ENCODE peak calls at places on chromosomes 12 and 14, in four cellular contexts. One of them, this sample, is unnamed.

GRCh38 chr12:103966736-103967135 is 1.1 kb downstream of the TDG start:
- DNase-seq in IMR-90: no peak
- DNase-seq in prostate gland: no peak
- DNase-seq in pancreas: no peak
- DNase-seq in this sample: no peak

GRCh38 chr12:108845696-108846095 is 11.7 kb downstream of the SSH1 start:
- DNase-seq in pancreas: no peak
- DNase-seq in IMR-90: no peak
- DNase-seq in prostate gland: no peak
- DNase-seq in this sample: no peak

GRCh38 chr12:63294327-63294632 is 143.3 kb upstream of the AVPR1A start:
- DNase-seq in prostate gland: no peak
- DNase-seq in IMR-90: peak
- DNase-seq in pancreas: no peak
- DNase-seq in this sample: no peak

GRCh38 chr14:91927216-91927615 is 20.3 kb downstream of the FBLN5 start:
- DNase-seq in IMR-90: peak
- DNase-seq in pancreas: no peak
- DNase-seq in prostate gland: no peak
- DNase-seq in this sample: no peak

GRCh38 chr12:53180931-53181645 is 363 bp upstream of the CSAD start:
- DNase-seq in prostate gland: peak
- DNase-seq in pancreas: peak
- DNase-seq in IMR-90: peak
- DNase-seq in this sample: peak

GRCh38 chr12:112879191-112879705 is 27.5 kb upstream of the OAS1 start:
- DNase-seq in pancreas: no peak
- DNase-seq in IMR-90: no peak
- DNase-seq in prostate gland: no peak
- DNase-seq in this sample: no peak

GRCh38 chr12:27970981-27971489 is 1.5 kb downstream of the PTHLH start:
- DNase-seq in pancreas: no peak
- DNase-seq in prostate gland: no peak
- DNase-seq in IMR-90: no peak
- DNase-seq in this sample: peak

GRCh38 chr12:121892673-121893561 is 4.3 kb downstream of the PSMD9 start:
- DNase-seq in pancreas: no peak
- DNase-seq in IMR-90: peak
- DNase-seq in prostate gland: no peak
- DNase-seq in this sample: no peak

DNA sequence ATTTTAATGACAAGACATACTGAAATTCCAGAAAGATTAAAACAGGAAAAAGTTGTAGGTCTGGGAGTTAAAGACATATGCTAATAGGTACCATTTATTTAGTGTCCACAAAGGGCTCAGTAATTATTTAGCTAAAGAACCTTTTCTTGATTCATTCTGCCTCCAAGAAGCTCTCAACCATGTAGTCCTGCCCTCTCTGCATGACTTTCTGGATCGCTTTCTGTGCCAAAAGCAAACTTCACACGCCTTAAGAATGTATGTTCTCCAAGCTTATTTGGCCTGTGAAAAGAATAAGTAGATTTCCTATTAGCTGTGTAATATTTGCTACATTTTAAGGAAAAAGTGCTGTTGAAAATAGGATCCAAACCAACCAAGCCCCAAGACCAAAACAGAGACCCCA is 291.7 kb downstream of the C12orf75 start:
- DNase-seq in IMR-90: no peak
- DNase-seq in pancreas: no peak
- DNase-seq in prostate gland: no peak
- DNase-seq in this sample: no peak
- TF ChIP-seq CTCF in IMR-90: no peak
- TF ChIP-seq CTCF in pancreas: no peak
- TF ChIP-seq CTCF in prostate gland: no peak
- TF ChIP-seq CTCF in this sample: no peak

DNA sequence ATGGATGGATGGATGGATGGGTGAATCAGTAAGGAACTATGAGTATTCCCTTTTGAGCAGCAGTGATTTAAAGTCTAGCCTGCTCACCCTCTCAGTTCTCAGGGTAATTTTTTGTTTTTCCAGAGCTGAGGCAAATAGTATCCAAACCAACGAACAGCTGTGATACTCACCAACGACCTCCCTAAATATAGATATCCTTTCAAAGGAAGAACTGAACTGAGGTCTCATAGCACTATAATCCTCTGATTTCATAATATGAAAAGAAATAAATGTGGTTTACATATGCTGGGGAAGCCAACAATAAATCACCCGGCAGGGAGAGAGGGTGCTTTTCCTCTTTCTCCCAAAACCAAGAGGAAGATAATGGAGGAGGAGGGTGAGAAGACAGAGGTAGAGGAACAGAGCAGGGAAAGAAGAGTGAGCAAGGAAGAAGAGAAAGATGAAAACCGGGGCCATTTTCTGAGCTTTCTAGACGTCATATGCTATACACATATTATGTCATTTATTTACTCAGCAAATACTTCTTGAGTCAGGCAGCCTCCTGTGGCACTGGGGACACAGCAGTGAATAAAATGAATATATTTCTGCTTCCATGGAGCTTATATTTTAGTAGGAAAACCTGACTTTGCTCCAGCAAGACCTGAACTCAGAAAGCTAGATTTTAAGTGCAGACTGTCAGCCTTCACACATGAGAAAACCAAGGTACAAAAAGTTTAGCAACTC is 710.7 kb upstream of the TBX3 start:
- DNase-seq in prostate gland: no peak
- DNase-seq in pancreas: no peak
- DNase-seq in IMR-90: peak
- DNase-seq in this sample: no peak
- TF ChIP-seq CTCF in prostate gland: no peak
- TF ChIP-seq CTCF in pancreas: no peak
- TF ChIP-seq CTCF in IMR-90: no peak
- TF ChIP-seq CTCF in this sample: no peak

GRCh38 chr14:78022059-78022458 is 148.1 kb upstream of the NRXN3 start:
- DNase-seq in pancreas: no peak
- DNase-seq in IMR-90: peak
- DNase-seq in prostate gland: peak
- DNase-seq in this sample: peak
- TF ChIP-seq CTCF in pancreas: peak
- TF ChIP-seq CTCF in IMR-90: peak
- TF ChIP-seq CTCF in prostate gland: peak
- TF ChIP-seq CTCF in this sample: peak

GRCh38 chr12:68178184-68178583 is 18.6 kb upstream of the IFNG start:
- DNase-seq in IMR-90: no peak
- DNase-seq in pancreas: no peak
- DNase-seq in prostate gland: no peak
- DNase-seq in this sample: no peak

GRCh38 chr12:68178774-68179439 is 19.4 kb upstream of the IFNG start:
- DNase-seq in IMR-90: no peak
- DNase-seq in pancreas: no peak
- DNase-seq in prostate gland: no peak
- DNase-seq in this sample: no peak

GRCh38 chr12:68175566-68176033 is 16.1 kb upstream of the IFNG start:
- DNase-seq in pancreas: no peak
- DNase-seq in prostate gland: no peak
- DNase-seq in IMR-90: no peak
- DNase-seq in this sample: peak

GRCh38 chr12:68177562-68177961 is 18.0 kb upstream of the IFNG start:
- DNase-seq in pancreas: no peak
- DNase-seq in IMR-90: no peak
- DNase-seq in prostate gland: no peak
- DNase-seq in this sample: no peak

DNA sequence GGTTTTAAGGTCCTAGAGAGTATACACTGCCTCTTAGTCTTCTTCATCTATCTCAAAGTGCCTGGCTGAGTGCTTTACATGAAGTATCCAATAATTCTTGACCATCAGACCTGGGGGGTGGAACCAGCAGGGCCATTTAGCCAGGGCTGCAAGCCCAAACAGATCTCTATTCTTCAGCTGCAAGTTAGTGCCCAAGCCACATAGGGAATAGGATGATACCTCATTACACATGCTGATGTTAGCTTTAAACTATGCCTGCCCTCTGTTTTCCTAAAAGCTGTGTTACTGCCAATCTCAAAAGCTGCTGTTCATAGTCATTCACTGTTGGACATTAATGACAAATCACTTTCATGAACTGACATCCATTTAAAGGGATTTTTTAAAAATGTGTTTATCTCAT is 16.7 kb upstream of the IFNG start:
- DNase-seq in pancreas: no peak
- DNase-seq in IMR-90: no peak
- DNase-seq in prostate gland: no peak
- DNase-seq in this sample: no peak
- TF ChIP-seq CTCF in pancreas: no peak
- TF ChIP-seq CTCF in IMR-90: no peak
- TF ChIP-seq CTCF in prostate gland: no peak
- TF ChIP-seq CTCF in this sample: no peak

GRCh38 chr14:34498684-34499412 is 36.8 kb upstream of the SPTSSA start:
- DNase-seq in prostate gland: peak
- DNase-seq in IMR-90: peak
- DNase-seq in pancreas: no peak
- DNase-seq in this sample: peak
- TF ChIP-seq CTCF in prostate gland: peak
- TF ChIP-seq CTCF in IMR-90: peak
- TF ChIP-seq CTCF in pancreas: no peak
- TF ChIP-seq CTCF in this sample: peak

DNA sequence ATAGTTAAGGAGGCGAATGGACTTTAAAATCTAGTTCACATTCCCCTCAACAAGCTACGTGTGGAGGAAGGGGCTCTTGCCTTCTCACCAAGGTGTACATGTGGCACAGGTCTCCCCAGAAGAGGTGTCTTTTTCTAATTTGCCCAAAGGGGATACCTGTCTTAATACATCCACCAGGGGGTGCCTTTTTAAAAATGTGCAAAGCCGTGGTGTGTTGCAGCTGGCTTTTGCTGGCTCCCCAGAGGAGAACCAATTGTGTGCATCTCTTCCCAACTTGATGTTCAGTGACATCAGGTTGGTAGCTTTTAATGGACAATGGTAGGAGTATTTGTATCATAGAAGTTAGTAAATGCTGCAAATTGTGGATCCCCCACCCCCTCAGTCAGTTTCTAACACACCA is 33.8 kb downstream of the CREBL2 start:
- DNase-seq in pancreas: no peak
- DNase-seq in IMR-90: peak
- DNase-seq in prostate gland: no peak
- DNase-seq in this sample: peak
- TF ChIP-seq CTCF in pancreas: no peak
- TF ChIP-seq CTCF in IMR-90: peak
- TF ChIP-seq CTCF in prostate gland: peak
- TF ChIP-seq CTCF in this sample: peak

DNA sequence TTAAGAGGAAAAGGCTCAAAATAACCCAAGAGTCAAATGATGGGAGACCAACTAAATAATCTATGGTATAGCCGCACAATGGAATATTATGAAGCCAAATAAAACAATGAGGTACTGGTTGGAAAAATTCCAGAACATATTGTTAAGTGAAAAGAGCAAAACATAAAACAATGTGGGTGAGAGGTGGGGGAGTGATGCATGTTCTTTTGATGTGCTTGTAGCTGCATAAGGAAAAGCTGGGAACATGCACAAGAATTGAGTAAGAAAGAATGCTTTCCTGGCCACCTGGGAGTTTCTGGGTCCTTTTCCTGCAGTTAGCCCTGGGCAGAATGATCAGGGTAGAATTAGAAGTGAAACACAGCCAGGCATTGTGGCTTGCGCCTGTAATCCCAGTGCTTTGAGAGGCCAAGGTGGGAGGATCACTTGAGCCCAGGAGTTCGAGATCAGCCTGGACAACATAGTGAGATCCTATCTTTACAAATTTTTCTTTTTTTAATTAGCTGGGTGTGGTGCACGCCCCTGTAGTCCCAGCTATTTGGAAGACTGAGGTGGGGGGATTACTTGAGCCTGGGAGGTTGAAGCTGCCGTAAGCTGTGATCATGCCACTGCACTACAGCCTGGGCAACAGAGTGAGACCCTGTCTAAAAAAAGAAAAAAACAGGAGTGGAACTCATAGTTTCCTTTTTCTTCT is 7.9 kb downstream of the ABCB9 start:
- DNase-seq in IMR-90: no peak
- DNase-seq in prostate gland: no peak
- DNase-seq in pancreas: no peak
- DNase-seq in this sample: no peak
- TF ChIP-seq CTCF in IMR-90: no peak
- TF ChIP-seq CTCF in prostate gland: no peak
- TF ChIP-seq CTCF in pancreas: no peak
- TF ChIP-seq CTCF in this sample: no peak